ENCODE peak calls at places on chromosomes 11 and 22, in seven cellular contexts. One of them, this sample, is unnamed. For H3K9me3 and H3K36me3, the result is how much of the 10 kb centered on the place peaks cover.

GRCh38 chr11:105937738-105938137 is 84.3 kb downstream of the MSANTD4 start:
- DNase-seq in iPS DF 6.9: no peak
- DNase-seq in colonic mucosa: no peak
- DNase-seq in heart right ventricle: no peak
- DNase-seq in spleen: no peak
- DNase-seq in transverse colon: no peak
- DNase-seq in heart left ventricle: no peak
- DNase-seq in this sample: no peak

GRCh38 chr11:70049045-70049444 is 29.1 kb upstream of the ANO1 start:
- DNase-seq in iPS DF 6.9: no peak
- DNase-seq in colonic mucosa: peak
- DNase-seq in heart right ventricle: no peak
- DNase-seq in spleen: no peak
- DNase-seq in transverse colon: no peak
- DNase-seq in heart left ventricle: no peak
- DNase-seq in this sample: no peak

GRCh38 chr11:33266418-33267215 is 9.4 kb downstream of the HIPK3 start:
- DNase-seq in iPS DF 6.9: no peak
- DNase-seq in colonic mucosa: no peak
- DNase-seq in heart right ventricle: peak
- DNase-seq in spleen: no peak
- DNase-seq in transverse colon: no peak
- DNase-seq in heart left ventricle: no peak
- DNase-seq in this sample: no peak

GRCh38 chr11:8167796-8168195 is 1.0 kb downstream of the RIC3 start:
- DNase-seq in iPS DF 6.9: no peak
- DNase-seq in colonic mucosa: no peak
- DNase-seq in heart right ventricle: no peak
- DNase-seq in spleen: no peak
- DNase-seq in transverse colon: no peak
- DNase-seq in heart left ventricle: no peak
- DNase-seq in this sample: no peak

GRCh38 chr11:67406969-67407699 is 3.3 kb downstream of the TBC1D10C start:
- DNase-seq in iPS DF 6.9: no peak
- DNase-seq in colonic mucosa: no peak
- DNase-seq in heart right ventricle: no peak
- DNase-seq in spleen: peak
- DNase-seq in transverse colon: no peak
- DNase-seq in heart left ventricle: peak
- DNase-seq in this sample: peak

GRCh38 chr11:69310934-69311766 is 17.2 kb downstream of the MYEOV start:
- DNase-seq in iPS DF 6.9: no peak
- DNase-seq in colonic mucosa: no peak
- DNase-seq in heart right ventricle: no peak
- DNase-seq in spleen: no peak
- DNase-seq in transverse colon: no peak
- DNase-seq in heart left ventricle: no peak
- DNase-seq in this sample: no peak

GRCh38 chr11:37972691-37973090 is 1374.7 kb upstream of the RAG2 start:
- DNase-seq in iPS DF 6.9: no peak
- DNase-seq in colonic mucosa: no peak
- DNase-seq in heart right ventricle: no peak
- DNase-seq in spleen: no peak
- DNase-seq in transverse colon: no peak
- DNase-seq in heart left ventricle: no peak
- DNase-seq in this sample: no peak

GRCh38 chr11:122556605-122557004 is 98.9 kb upstream of the UBASH3B start:
- DNase-seq in iPS DF 6.9: no peak
- DNase-seq in colonic mucosa: no peak
- DNase-seq in heart right ventricle: peak
- DNase-seq in spleen: peak
- DNase-seq in transverse colon: peak
- DNase-seq in heart left ventricle: peak
- DNase-seq in this sample: no peak

GRCh38 chr11:24837112-24837511 is 340.3 kb downstream of the LUZP2 start:
- DNase-seq in iPS DF 6.9: no peak
- DNase-seq in colonic mucosa: no peak
- DNase-seq in heart right ventricle: no peak
- DNase-seq in spleen: no peak
- DNase-seq in transverse colon: no peak
- DNase-seq in heart left ventricle: no peak
- DNase-seq in this sample: no peak

GRCh38 chr11:35404397-35404775 is 15.0 kb downstream of the SLC1A2 start:
- DNase-seq in iPS DF 6.9: no peak
- DNase-seq in colonic mucosa: peak
- DNase-seq in heart right ventricle: peak
- DNase-seq in spleen: no peak
- DNase-seq in transverse colon: peak
- DNase-seq in heart left ventricle: no peak
- DNase-seq in this sample: no peak

GRCh38 chr22:38862375-38863329 is 9.4 kb downstream of the CBX6 start:
- DNase-seq in iPS DF 6.9: no peak
- DNase-seq in colonic mucosa: no peak
- DNase-seq in heart right ventricle: peak
- DNase-seq in spleen: no peak
- DNase-seq in transverse colon: peak
- DNase-seq in heart left ventricle: no peak
- DNase-seq in this sample: peak

DNA sequence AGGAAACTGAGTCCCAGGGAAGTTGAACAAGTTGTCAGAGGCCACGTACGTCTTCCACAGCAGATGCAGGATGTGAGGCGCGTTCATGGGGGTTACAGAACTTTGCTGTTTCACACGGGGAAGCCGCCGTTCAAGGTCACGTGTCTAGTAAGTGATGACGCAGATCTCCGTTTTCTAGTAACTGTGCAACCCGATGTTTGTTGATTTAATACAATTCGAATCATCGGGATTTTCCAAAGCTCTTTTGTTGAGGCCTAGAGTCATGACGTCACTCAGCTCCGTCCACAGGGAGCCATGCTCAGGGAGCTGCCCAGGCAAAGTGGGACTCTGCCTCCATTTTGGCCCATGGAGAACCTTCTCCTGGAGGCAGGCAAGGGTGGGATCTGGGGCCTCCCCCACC is 1121.8 kb downstream of the TBC1D22A start:
- DNase-seq in iPS DF 6.9: no peak
- DNase-seq in colonic mucosa: no peak
- DNase-seq in heart right ventricle: no peak
- DNase-seq in spleen: no peak
- DNase-seq in transverse colon: no peak
- DNase-seq in heart left ventricle: no peak
- DNase-seq in this sample: no peak
- H3K9me3 ChIP-seq in iPS DF 6.9: under half
- H3K9me3 ChIP-seq in colonic mucosa: under half
- H3K9me3 ChIP-seq in heart right ventricle: under half
- H3K9me3 ChIP-seq in spleen: under half
- H3K9me3 ChIP-seq in transverse colon: under half
- H3K9me3 ChIP-seq in heart left ventricle: under half
- H3K9me3 ChIP-seq in this sample: under half

GRCh38 chr11:108160970-108161566 is 39.7 kb downstream of the ACAT1 start:
- DNase-seq in iPS DF 6.9: no peak
- DNase-seq in colonic mucosa: no peak
- DNase-seq in heart right ventricle: no peak
- DNase-seq in spleen: no peak
- DNase-seq in transverse colon: no peak
- DNase-seq in heart left ventricle: no peak
- DNase-seq in this sample: no peak
- H3K36me3 ChIP-seq in iPS DF 6.9: under half
- H3K36me3 ChIP-seq in colonic mucosa: under half
- H3K36me3 ChIP-seq in heart right ventricle: half or more
- H3K36me3 ChIP-seq in spleen: under half
- H3K36me3 ChIP-seq in transverse colon: under half
- H3K36me3 ChIP-seq in heart left ventricle: half or more
- H3K36me3 ChIP-seq in this sample: half or more

GRCh38 chr22:48979482-48979881 is 848.2 kb downstream of the BRD1 start:
- DNase-seq in iPS DF 6.9: no peak
- DNase-seq in colonic mucosa: no peak
- DNase-seq in heart right ventricle: no peak
- DNase-seq in spleen: no peak
- DNase-seq in transverse colon: no peak
- DNase-seq in heart left ventricle: no peak
- DNase-seq in this sample: no peak
- H3K9me3 ChIP-seq in iPS DF 6.9: under half
- H3K9me3 ChIP-seq in colonic mucosa: under half
- H3K9me3 ChIP-seq in heart right ventricle: under half
- H3K9me3 ChIP-seq in spleen: under half
- H3K9me3 ChIP-seq in transverse colon: under half
- H3K9me3 ChIP-seq in heart left ventricle: under half
- H3K9me3 ChIP-seq in this sample: under half

GRCh38 chr22:30947163-30947820 is 21.3 kb downstream of the MORC2 start:
- DNase-seq in iPS DF 6.9: no peak
- DNase-seq in colonic mucosa: no peak
- DNase-seq in heart right ventricle: peak
- DNase-seq in spleen: no peak
- DNase-seq in transverse colon: peak
- DNase-seq in heart left ventricle: no peak
- DNase-seq in this sample: no peak
- H3K36me3 ChIP-seq in iPS DF 6.9: under half
- H3K36me3 ChIP-seq in colonic mucosa: under half
- H3K36me3 ChIP-seq in heart right ventricle: half or more
- H3K36me3 ChIP-seq in spleen: under half
- H3K36me3 ChIP-seq in transverse colon: under half
- H3K36me3 ChIP-seq in heart left ventricle: half or more
- H3K36me3 ChIP-seq in this sample: under half

DNA sequence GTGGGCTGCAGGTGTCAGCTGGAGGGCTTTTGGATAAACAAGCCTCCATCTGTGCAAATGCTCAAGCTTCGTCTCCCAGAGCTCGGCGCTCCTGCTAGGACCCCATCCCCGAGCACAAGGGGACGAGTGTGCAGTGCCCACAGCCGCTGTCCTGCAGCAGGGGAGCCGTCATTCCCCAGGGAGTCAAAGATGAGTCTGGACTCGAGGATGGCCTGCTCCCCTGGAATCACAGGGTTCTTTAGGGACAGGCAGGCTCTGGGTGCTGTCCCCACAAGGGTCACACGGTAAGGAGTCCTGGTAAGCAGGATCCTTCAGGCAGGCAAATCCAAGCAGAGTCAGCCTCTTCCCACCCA is 50.2 kb downstream of the APOL1 start:
- DNase-seq in iPS DF 6.9: no peak
- DNase-seq in colonic mucosa: no peak
- DNase-seq in heart right ventricle: no peak
- DNase-seq in spleen: no peak
- DNase-seq in transverse colon: no peak
- DNase-seq in heart left ventricle: peak
- DNase-seq in this sample: no peak
- H3K9me3 ChIP-seq in iPS DF 6.9: under half
- H3K9me3 ChIP-seq in colonic mucosa: under half
- H3K9me3 ChIP-seq in heart right ventricle: under half
- H3K9me3 ChIP-seq in spleen: under half
- H3K9me3 ChIP-seq in transverse colon: under half
- H3K9me3 ChIP-seq in heart left ventricle: under half
- H3K9me3 ChIP-seq in this sample: under half

GRCh38 chr11:120581317-120581716 is 69.8 kb downstream of the GRIK4 start:
- DNase-seq in iPS DF 6.9: no peak
- DNase-seq in colonic mucosa: no peak
- DNase-seq in heart right ventricle: no peak
- DNase-seq in spleen: no peak
- DNase-seq in transverse colon: no peak
- DNase-seq in heart left ventricle: no peak
- DNase-seq in this sample: no peak
- H3K36me3 ChIP-seq in iPS DF 6.9: under half
- H3K36me3 ChIP-seq in colonic mucosa: under half
- H3K36me3 ChIP-seq in heart right ventricle: under half
- H3K36me3 ChIP-seq in spleen: under half
- H3K36me3 ChIP-seq in transverse colon: under half
- H3K36me3 ChIP-seq in heart left ventricle: under half
- H3K36me3 ChIP-seq in this sample: under half

DNA sequence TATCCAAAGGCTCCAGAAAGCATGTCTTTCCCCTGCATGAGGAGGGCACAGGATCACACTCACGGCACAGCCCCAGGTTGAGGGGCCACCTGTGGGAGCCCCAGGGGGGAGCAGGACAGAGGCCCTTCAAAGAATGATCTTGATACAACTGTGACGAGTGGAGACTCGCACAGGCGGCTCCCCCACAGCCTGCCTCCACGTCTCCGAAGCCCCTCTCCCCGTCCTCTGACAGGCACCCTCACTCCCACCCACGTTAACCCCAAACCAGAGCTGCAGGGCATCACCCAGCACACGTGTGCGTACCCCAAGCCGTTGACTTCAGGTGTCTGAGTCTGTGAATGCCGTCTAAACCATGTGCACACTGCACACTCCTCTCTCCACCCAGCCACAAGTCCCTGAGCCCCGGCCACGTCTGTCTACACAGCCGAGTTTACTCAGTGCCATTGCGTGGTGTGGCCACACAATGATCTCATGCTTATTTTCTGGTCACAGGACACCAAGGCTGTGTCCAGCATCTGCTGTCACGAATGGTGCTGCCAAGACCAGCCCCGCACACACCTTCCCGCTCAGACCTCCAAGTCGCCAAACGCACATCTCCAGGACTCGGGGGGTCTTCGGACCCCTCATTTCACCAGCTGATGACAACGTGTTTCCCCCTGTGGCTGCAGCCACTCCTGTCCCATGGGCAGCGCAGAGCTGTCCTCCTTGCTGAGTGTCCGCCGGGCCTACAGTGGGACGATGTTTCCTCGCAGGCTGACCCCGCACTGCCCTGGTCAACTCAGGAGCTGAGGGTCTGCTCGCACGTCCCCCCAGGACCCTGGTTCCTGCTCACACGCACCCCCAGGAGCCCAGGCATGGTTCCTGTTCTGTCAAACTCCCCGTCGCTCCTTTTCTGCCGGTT is 251.2 kb downstream of the BRD1 start:
- DNase-seq in iPS DF 6.9: no peak
- DNase-seq in colonic mucosa: no peak
- DNase-seq in heart right ventricle: no peak
- DNase-seq in spleen: peak
- DNase-seq in transverse colon: peak
- DNase-seq in heart left ventricle: no peak
- DNase-seq in this sample: peak
- H3K9me3 ChIP-seq in iPS DF 6.9: under half
- H3K9me3 ChIP-seq in colonic mucosa: under half
- H3K9me3 ChIP-seq in heart right ventricle: under half
- H3K9me3 ChIP-seq in spleen: under half
- H3K9me3 ChIP-seq in transverse colon: under half
- H3K9me3 ChIP-seq in heart left ventricle: under half
- H3K9me3 ChIP-seq in this sample: under half